ENCODE peak calls at places on chromosomes 1 and 21, in four cellular contexts. P is PC-9, Z is Peyer's patch, L is psoas muscle. M is an unnamed sample.

GRCh38 chr1:10415211-10415930 is 14.9 kb upstream of the CENPS start:
- DNase-seq in P (peak; percentile 96), Z (no peak), L (no peak), M (no peak)

GRCh38 chr1:225508538-225509375 is 80.9 kb upstream of the LBR start:
- DNase-seq in P (peak; percentile 98), Z (no peak), L (no peak), M (no peak)

GRCh38 chr1:173009597-173009996 is 41.1 kb downstream of the TNFSF18 start:
- DNase-seq in P (no peak), Z (no peak), L (no peak), M (no peak)

GRCh38 chr1:51331206-51332100 is 1.1 kb upstream of the TTC39A start:
- DNase-seq in P (peak; percentile 80), Z (no peak), L (no peak), M (no peak)

GRCh38 chr1:8018492-8019228 is 7.4 kb downstream of the ERRFI1 start:
- DNase-seq in P (peak; percentile 85), Z (no peak), L (no peak), M (no peak)

GRCh38 chr1:202112864-202113689 is 9.6 kb upstream of the GPR37L1 start:
- DNase-seq in P (peak; percentile 67), Z (no peak), L (no peak), M (no peak)

GRCh38 chr1:29236743-29236992 is 346 bp downstream of the PTPRU start:
- DNase-seq in P (no peak), Z (no peak), L (no peak), M (no peak)

GRCh38 chr1:152110365-152110859 is 4.8 kb downstream of the TCHH start:
- DNase-seq in P (peak; percentile 58), Z (no peak), L (peak; percentile 50), M (no peak)

GRCh38 chr1:7827134-7827955 is 25.5 kb downstream of the UTS2 start:
- DNase-seq in P (no peak), Z (peak; percentile 50), L (no peak), M (peak; percentile 8)

GRCh38 chr1:235060607-235061470 is 67.8 kb downstream of the TOMM20 start:
- DNase-seq in P (peak; percentile 99), Z (peak; percentile 60), L (no peak), M (no peak)

GRCh38 chr1:227281371-227281770 is 36.9 kb downstream of the CDC42BPA start:
- DNase-seq in P (no peak), Z (no peak), L (no peak), M (no peak)

GRCh38 chr1:225926551-225927113 is 2.6 kb upstream of the PYCR2 start:
- DNase-seq in P (no peak), Z (no peak), L (no peak), M (no peak)

GRCh38 chr1:220157738-220158137 is 63.8 kb downstream of the IARS2 start:
- DNase-seq in P (no peak), Z (no peak), L (no peak), M (no peak)

GRCh38 chr1:52631759-52632331 is 1.1 kb upstream of the SHISAL2A start:
- DNase-seq in P (no peak), Z (no peak), L (no peak), M (no peak)

GRCh38 chr1:67190942-67191341 is 24.7 kb downstream of the IL23R start:
- DNase-seq in P (no peak), Z (no peak), L (no peak), M (no peak)

GRCh38 chr1:172246521-172247390 is 173.7 kb upstream of the C1orf105 start:
- DNase-seq in P (no peak), Z (no peak), L (no peak), M (no peak)

GRCh38 chr1:179016694-179017382 is 8.9 kb upstream of the FAM20B start:
- DNase-seq in P (peak; percentile 94), Z (peak; percentile 97), L (peak; percentile 89), M (no peak)

GRCh38 chr1:38464071-38464661 is 395.4 kb downstream of the RRAGC start:
- DNase-seq in P (no peak), Z (no peak), L (no peak), M (no peak)

GRCh38 chr1:200653022-200653462 is 16.7 kb downstream of the DDX59 start:
- DNase-seq in P (no peak), Z (no peak), L (no peak), M (no peak)

GRCh38 chr1:106022312-106022902 is 1034.1 kb upstream of the PRMT6 start:
- DNase-seq in P (no peak), Z (no peak), L (no peak), M (no peak)

DNA sequence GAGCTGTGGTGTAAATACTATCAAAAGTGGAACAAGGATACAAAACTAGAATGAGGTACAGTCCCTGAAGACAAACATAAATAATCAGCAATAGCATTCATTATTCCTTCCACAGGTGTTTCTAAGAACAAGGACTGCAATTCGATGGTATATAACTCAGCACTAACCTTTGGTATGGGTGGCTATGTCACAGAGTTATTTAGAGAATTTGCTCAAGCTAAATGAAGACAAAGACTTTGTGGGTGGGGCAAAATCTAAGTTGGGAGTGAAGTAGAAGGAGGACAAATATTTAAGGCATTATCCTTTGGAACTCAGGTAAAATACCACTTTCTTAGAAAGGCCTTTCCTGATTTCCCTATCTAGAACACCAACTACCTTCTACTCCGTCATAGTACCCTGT is 51.5 kb upstream of the CNN3 start:
- DNase-seq in P (no peak), Z (no peak), L (no peak), M (no peak)
- TF ChIP-seq CTCF in P (no peak), Z (no peak), L (no peak), M (no peak)

GRCh38 chr1:229107972-229108371 is 162.9 kb upstream of the RAB4A start:
- DNase-seq in P (no peak), Z (no peak), L (no peak), M (no peak)
- H3K27ac ChIP-seq in P (no peak overlapping the region), Z (no peak overlapping the region), L (no peak overlapping the region), M (no peak overlapping the region)

DNA sequence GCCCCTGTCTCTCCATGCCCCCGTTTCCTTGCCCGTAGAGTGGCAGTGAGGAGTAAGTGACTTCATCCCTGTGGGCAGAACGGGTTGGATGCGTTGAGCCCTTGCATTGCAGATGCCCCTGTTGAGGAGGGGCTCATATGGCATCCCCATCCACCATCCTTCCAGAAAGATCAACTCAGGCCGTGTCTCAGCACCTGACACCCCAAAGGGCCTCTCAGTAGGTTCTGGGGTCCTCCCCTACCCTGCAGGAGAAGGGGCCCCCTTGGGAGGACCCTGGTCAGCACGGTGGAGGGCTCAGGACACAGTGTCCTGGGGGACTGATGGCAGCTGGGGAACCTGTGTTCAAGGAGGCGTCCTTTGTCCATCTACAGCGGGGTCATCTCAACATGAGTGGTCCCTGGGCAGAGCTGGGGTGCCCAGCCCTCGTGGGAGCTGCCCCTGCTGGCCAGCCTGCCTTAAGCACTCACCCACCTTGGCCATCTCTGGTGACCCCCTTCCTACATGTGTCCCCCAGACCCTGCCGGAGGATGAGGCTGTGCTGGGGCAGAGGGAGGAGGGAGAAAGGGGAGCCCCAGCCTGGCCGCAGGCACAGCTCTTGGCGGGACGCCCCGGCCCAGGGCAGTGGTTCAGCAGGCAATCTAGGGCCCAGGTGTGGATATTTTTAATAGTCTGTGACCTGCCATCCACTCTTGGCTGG is 48.2 kb upstream of the ACTRT2 start:
- DNase-seq in P (no peak), Z (peak; percentile 33), L (no peak), M (no peak)
- H3K9me3 ChIP-seq in P (no peaks in the 10 kb centered on the region), Z (no peaks in the 10 kb centered on the region), L (no peaks in the 10 kb centered on the region), M (no peaks in the 10 kb centered on the region)

GRCh38 chr1:77825356-77825709 is 45.9 kb downstream of the MIGA1 start:
- DNase-seq in P (peak; percentile 57), Z (no peak), L (no peak), M (no peak)
- TF ChIP-seq CTCF in P (no peak), Z (peak; percentile 8), L (peak; percentile 33), M (no peak)

DNA sequence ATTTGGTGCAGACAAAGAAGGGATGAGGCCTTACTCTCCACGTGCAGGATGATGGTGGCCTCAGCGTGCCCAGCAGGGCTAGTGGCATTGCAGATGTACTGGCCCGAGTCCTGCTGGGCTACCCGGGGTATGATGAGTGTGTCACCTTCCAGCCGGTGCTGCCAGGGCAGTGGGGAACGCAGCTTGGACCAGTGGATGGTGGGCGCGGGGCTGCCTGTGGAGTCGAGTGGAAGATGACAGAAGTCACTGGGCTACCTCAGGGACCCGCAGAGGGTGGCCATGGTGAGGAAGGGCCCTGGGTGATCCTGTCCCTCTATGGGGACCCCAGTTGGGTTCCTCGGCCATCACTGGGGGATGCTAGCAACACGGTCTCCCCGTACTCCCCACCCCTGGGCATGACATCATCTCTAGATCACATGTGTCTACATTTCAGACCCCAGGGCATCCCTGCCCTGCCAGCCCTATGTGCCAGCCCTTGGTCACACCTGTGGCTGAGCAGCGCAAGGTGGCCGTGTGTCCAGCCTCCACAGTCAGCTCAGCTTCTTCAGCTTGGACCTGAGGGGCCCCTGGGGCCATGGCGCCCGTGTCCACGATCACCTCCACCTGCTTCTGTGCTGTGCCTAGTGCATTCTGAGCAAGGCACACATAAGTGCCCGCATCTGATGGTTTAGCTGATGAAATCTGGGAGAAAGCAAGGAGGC is 27.4 kb downstream of the LDLRAD2 start:
- DNase-seq in P (no peak), Z (no peak), L (no peak), M (no peak)
- H3K27ac ChIP-seq in P (no peak overlapping the region), Z (no peak overlapping the region), L (no peak overlapping the region), M (no peak overlapping the region)

GRCh38 chr21:17348849-17349248 is 164.0 kb upstream of the CXADR start:
- DNase-seq in P (no peak), Z (no peak), L (no peak), M (no peak)
- H3K9me3 ChIP-seq in P (peaks cover 2% of the 10 kb centered on the region), Z (peaks cover 3% of the 10 kb centered on the region), L (no peaks in the 10 kb centered on the region), M (no peaks in the 10 kb centered on the region)

GRCh38 chr1:238980053-238980452 is 406.3 kb upstream of the CHRM3 start:
- DNase-seq in P (no peak), Z (no peak), L (no peak), M (no peak)
- TF ChIP-seq CTCF in P (no peak), Z (no peak), L (no peak), M (no peak)

DNA sequence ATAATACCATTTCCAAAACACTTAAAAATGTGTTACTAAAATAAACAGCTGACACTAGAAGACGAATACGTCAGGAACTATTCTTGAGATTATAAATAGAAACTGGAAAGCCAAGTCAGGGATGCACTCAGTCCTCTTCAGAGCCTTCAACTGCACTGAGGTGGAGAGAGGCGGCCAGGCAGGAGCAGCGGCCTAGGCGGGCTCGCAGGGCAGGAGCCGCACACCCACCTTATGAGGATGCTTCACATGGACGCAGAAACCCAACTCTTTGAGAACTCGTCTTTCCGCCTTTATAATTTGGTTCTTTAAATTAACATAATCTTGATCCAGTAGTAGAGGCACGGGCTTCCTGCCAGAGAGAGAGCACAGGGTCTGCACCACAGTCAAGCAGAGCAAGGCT is 4.0 kb downstream of the CCNL2 start:
- DNase-seq in P (no peak), Z (no peak), L (peak; percentile 53), M (no peak)
- H3K27ac ChIP-seq in P (no peak overlapping the region), Z (no peak overlapping the region), L (peak overlapping the region; percentile 68), M (no peak overlapping the region)

GRCh38 chr1:20051218-20051829 is 18.7 kb upstream of the PLA2G5 start:
- DNase-seq in P (no peak), Z (no peak), L (no peak), M (no peak)
- H3K9me3 ChIP-seq in P (no peaks in the 10 kb centered on the region), Z (peaks cover 2% of the 10 kb centered on the region), L (peaks cover 9% of the 10 kb centered on the region), M (peaks cover 7% of the 10 kb centered on the region)

GRCh38 chr1:5416518-5416917 is 575.7 kb downstream of the NPHP4 start:
- DNase-seq in P (no peak), Z (no peak), L (no peak), M (no peak)

GRCh38 chr1:5410652-5411051 is 581.6 kb downstream of the NPHP4 start:
- DNase-seq in P (peak; percentile 78), Z (no peak), L (no peak), M (no peak)

GRCh38 chr1:5419501-5419900 is 572.7 kb downstream of the NPHP4 start:
- DNase-seq in P (no peak), Z (peak; percentile 25), L (no peak), M (no peak)

GRCh38 chr1:5415621-5416020 is 576.6 kb downstream of the NPHP4 start:
- DNase-seq in P (no peak), Z (peak; percentile 28), L (no peak), M (no peak)
- TF ChIP-seq CTCF in P (no peak), Z (no peak), L (no peak), M (no peak)

M was measured in CD4-positive, alpha-beta T cell.